ENCODE peak calls at places on chromosomes 1 and 21, in seven cellular contexts. T, O, P, I, G, F and W are unnamed samples. For H3K9me3, the result is how much of the 10 kb centered on the place peaks cover.

GRCh38 chr21:37017951-37018679 is 11.6 kb downstream of the RIPPLY3 start:
- DNase-seq in T (no peak), O (no peak), P (peak), I (no peak), G (no peak), F (no peak), W (no peak)

GRCh38 chr1:154819628-154820590 is 50.2 kb downstream of the KCNN3 start:
- DNase-seq in T (no peak), O (no peak), P (peak), I (no peak), G (peak), F (peak), W (peak)

GRCh38 chr1:212607206-212607923 is 1.2 kb upstream of the ATF3 start:
- DNase-seq in T (peak), O (peak), P (peak), I (peak), G (no peak), F (peak), W (peak)

GRCh38 chr21:29237110-29238051 is 61.3 kb upstream of the BACH1 start:
- DNase-seq in T (peak), O (peak), P (no peak), I (no peak), G (no peak), F (no peak), W (no peak)

GRCh38 chr1:159938221-159938852 is 7.1 kb downstream of the IGSF9 start:
- DNase-seq in T (no peak), O (no peak), P (no peak), I (no peak), G (no peak), F (no peak), W (no peak)

GRCh38 chr1:65208577-65208976 is 60.6 kb downstream of the AK4 start:
- DNase-seq in T (no peak), O (no peak), P (no peak), I (no peak), G (peak), F (no peak), W (no peak)

GRCh38 chr1:25343872-25344271 is 5.7 kb downstream of the TMEM50A start:
- DNase-seq in T (no peak), O (no peak), P (no peak), I (no peak), G (no peak), F (peak), W (no peak)

GRCh38 chr1:114340906-114341698 is 169.9 kb downstream of the TRIM33 start:
- DNase-seq in T (no peak), O (peak), P (no peak), I (no peak), G (no peak), F (no peak), W (peak)

GRCh38 chr1:199173356-199173755 is 534.5 kb downstream of the PTPRC start:
- DNase-seq in T (no peak), O (peak), P (no peak), I (no peak), G (no peak), F (no peak), W (no peak)

GRCh38 chr1:29235955-29236742 is at the start of gene PTPRU:
- DNase-seq in T (peak), O (peak), P (peak), I (peak), G (peak), F (peak), W (peak)

GRCh38 chr1:222104661-222105392 is 362.9 kb upstream of the DUSP10 start:
- DNase-seq in T (no peak), O (no peak), P (no peak), I (no peak), G (no peak), F (no peak), W (no peak)

GRCh38 chr1:44636711-44637589 is 37.3 kb downstream of the TMEM53 start:
- DNase-seq in T (no peak), O (no peak), P (no peak), I (no peak), G (no peak), F (peak), W (no peak)

GRCh38 chr1:8422439-8423133 is 104.7 kb downstream of the SLC45A1 start:
- DNase-seq in T (no peak), O (no peak), P (no peak), I (no peak), G (no peak), F (peak), W (no peak)

GRCh38 chr1:223219318-223219635 is 76.2 kb upstream of the TLR5 start:
- DNase-seq in T (no peak), O (no peak), P (no peak), I (no peak), G (no peak), F (no peak), W (no peak)

GRCh38 chr1:89587728-89588127 is 45.2 kb upstream of the LRRC8C start:
- DNase-seq in T (no peak), O (no peak), P (no peak), I (no peak), G (no peak), F (no peak), W (no peak)

GRCh38 chr21:15221799-15222386 is 157.1 kb upstream of the NRIP1 start:
- DNase-seq in T (peak), O (no peak), P (peak), I (no peak), G (peak), F (peak), W (no peak)

GRCh38 chr1:9671377-9672140 is 20.0 kb downstream of the PIK3CD start:
- DNase-seq in T (no peak), O (no peak), P (no peak), I (no peak), G (no peak), F (peak), W (no peak)

GRCh38 chr1:41811978-41812852 is 106.5 kb downstream of the HIVEP3 start:
- DNase-seq in T (peak), O (peak), P (no peak), I (peak), G (peak), F (peak), W (peak)

GRCh38 chr1:26081267-26082019 is 14.0 kb upstream of the TRIM63 start:
- DNase-seq in T (peak), O (no peak), P (no peak), I (no peak), G (no peak), F (no peak), W (no peak)

GRCh38 chr1:100736324-100736723 is 16.8 kb downstream of the VCAM1 start:
- DNase-seq in T (no peak), O (no peak), P (no peak), I (no peak), G (no peak), F (no peak), W (no peak)

DNA sequence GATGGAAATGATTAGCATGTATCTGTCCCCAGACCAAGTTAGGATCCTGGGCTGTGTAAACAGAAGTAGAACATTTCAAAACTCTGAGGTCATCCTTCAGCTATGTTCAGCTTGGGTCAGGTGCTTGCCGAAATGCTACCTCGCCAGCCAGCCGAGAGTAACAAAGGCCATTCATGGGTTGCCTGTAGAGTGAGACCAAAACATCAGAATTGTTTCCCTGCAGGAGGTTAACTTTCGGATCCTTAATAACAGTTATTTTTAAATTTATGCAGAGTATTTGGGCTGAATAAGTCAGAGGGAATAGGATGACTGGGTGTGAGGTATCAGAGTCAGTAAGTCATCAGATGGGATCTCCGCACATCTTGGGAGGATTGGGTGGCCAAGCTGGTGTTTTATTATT is 35.6 kb downstream of the SMYD2 start:
- DNase-seq in T (peak), O (no peak), P (no peak), I (no peak), G (peak), F (peak), W (no peak)
- TF ChIP-seq CTCF in T (no peak), O (no peak), P (no peak), I (no peak), G (no peak), F (no peak), W (no peak)

GRCh38 chr1:46769028-46769740 is 29.7 kb upstream of the CYP4B1 start:
- DNase-seq in T (no peak), O (no peak), P (no peak), I (no peak), G (no peak), F (no peak), W (no peak)

GRCh38 chr1:46772571-46772970 is 26.3 kb upstream of the CYP4B1 start:
- DNase-seq in T (no peak), O (no peak), P (no peak), I (no peak), G (no peak), F (no peak), W (no peak)

GRCh38 chr1:46767649-46768282 is 31.1 kb upstream of the CYP4B1 start:
- DNase-seq in T (peak), O (no peak), P (peak), I (no peak), G (no peak), F (no peak), W (no peak)

GRCh38 chr1:46768445-46768844 is 30.4 kb upstream of the CYP4B1 start:
- DNase-seq in T (no peak), O (no peak), P (no peak), I (no peak), G (no peak), F (no peak), W (no peak)

DNA sequence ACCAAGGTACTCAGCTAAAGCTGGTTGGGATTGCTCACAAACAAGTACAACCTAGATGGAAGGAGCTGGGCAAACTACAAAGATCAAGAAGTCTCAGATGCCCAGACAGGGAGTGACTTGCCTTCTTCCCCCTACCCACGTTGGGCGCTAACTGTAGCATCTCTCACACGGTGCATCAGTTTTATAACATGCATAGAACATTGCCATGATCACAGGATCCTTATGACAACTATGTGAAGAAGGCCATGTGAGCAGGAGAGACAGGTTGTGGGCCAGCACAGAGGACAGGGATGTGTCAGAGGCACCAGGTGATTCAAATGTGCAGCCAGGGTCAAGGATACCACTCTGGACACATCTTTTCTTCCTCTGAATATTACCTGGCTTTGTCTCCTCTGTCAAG is 28.3 kb upstream of the CYP4B1 start:
- DNase-seq in T (no peak), O (no peak), P (no peak), I (no peak), G (no peak), F (no peak), W (no peak)
- H3K9me3 ChIP-seq in T (under half), O (under half), P (under half), I (under half), G (under half), F (under half), W (under half)

GRCh38 chr1:201933840-201934430 is 12.4 kb downstream of the LMOD1 start:
- DNase-seq in T (no peak), O (no peak), P (no peak), I (no peak), G (no peak), F (no peak), W (no peak)
- H3K27ac ChIP-seq in T (no peak), O (no peak), P (no peak), I (no peak), G (no peak), F (no peak), W (no peak)

GRCh38 chr21:25371831-25372434 is 235.3 kb downstream of the MRPL39 start:
- DNase-seq in T (no peak), O (no peak), P (no peak), I (no peak), G (no peak), F (no peak), W (no peak)
- TF ChIP-seq CTCF in T (no peak), O (no peak), P (no peak), I (no peak), G (no peak), F (no peak), W (no peak)

GRCh38 chr21:46104104-46104503 is 6.2 kb downstream of the COL6A2 start:
- DNase-seq in T (no peak), O (no peak), P (no peak), I (no peak), G (no peak), F (no peak), W (no peak)
- H3K9me3 ChIP-seq in T (under half), O (under half), P (under half), I (under half), G (under half), F (under half), W (under half)

GRCh38 chr1:110464340-110464739 is 13.4 kb downstream of the PROK1 start:
- DNase-seq in T (no peak), O (no peak), P (no peak), I (no peak), G (no peak), F (peak), W (no peak)
- H3K27ac ChIP-seq in T (no peak), O (no peak), P (peak), I (no peak), G (no peak), F (peak), W (no peak)

GRCh38 chr1:189205863-189206262 is 1271.8 kb downstream of the BRINP3 start:
- DNase-seq in T (no peak), O (peak), P (no peak), I (no peak), G (no peak), F (no peak), W (no peak)
- TF ChIP-seq CTCF in T (no peak), O (no peak), P (no peak), I (no peak), G (no peak), F (no peak), W (no peak)